ENCODE peak calls at places on chromosome 13, in six cellular contexts. V, Y, N, C, U and F are unnamed samples.
A peak's percentile ranks its signal among the peaks of the same experiment; 100 is the strongest.

GRCh38 chr13:51849145-51850101 is 4.4 kb upstream of the TMEM272 start:
- DNase-seq in Y (no peak), N (no peak), C (no peak), V (peak; percentile 31), U (no peak), F (no peak)

GRCh38 chr13:61695147-61695546 is 279.5 kb upstream of the PCDH20 start:
- DNase-seq in Y (no peak), U (no peak), V (no peak), C (no peak), N (no peak), F (no peak)

GRCh38 chr13:51797664-51798488 is 6.1 kb downstream of the DHRS12 start:
- DNase-seq in C (no peak), V (peak; percentile 44), U (no peak), N (no peak), Y (peak; percentile 59), F (peak; percentile 86)

GRCh38 chr13:51728972-51729371 is 75.0 kb downstream of the DHRS12 start:
- DNase-seq in V (no peak), Y (peak; percentile 81), C (no peak), N (no peak), U (no peak), F (no peak)

GRCh38 chr13:40116008-40116407 is 460.5 kb downstream of the COG6 start:
- DNase-seq in U (no peak), C (no peak), N (no peak), Y (peak; percentile 84), V (peak; percentile 60), F (no peak)

GRCh38 chr13:51576754-51577153 is 7.5 kb upstream of the WDFY2 start:
- DNase-seq in Y (no peak), V (no peak), C (no peak), U (no peak), N (no peak), F (no peak)

GRCh38 chr13:66074018-66074615 is 1156.0 kb downstream of the PCDH9 start:
- DNase-seq in U (no peak), C (no peak), N (no peak), Y (no peak), V (no peak), F (no peak)

GRCh38 chr13:48625396-48626076 is 28.2 kb upstream of the CYSLTR2 start:
- DNase-seq in V (no peak), Y (no peak), N (no peak), U (no peak), C (no peak), F (no peak)

GRCh38 chr13:37029617-37030016 is 29.0 kb downstream of the EXOSC8 start:
- DNase-seq in N (no peak), U (no peak), V (no peak), Y (peak; percentile 47), C (no peak), F (no peak)

GRCh38 chr13:72390909-72391308 is 336.5 kb downstream of the MZT1 start:
- DNase-seq in C (no peak), U (no peak), Y (no peak), N (no peak), V (no peak), F (no peak)

GRCh38 chr13:46577656-46578589 is 25.0 kb downstream of the LRCH1 start:
- DNase-seq in Y (no peak), N (no peak), C (no peak), U (no peak), V (no peak), F (no peak)

GRCh38 chr13:25171170-25171516 is 945 bp downstream of the AMER2 start:
- DNase-seq in N (no peak), U (no peak), Y (no peak), C (no peak), V (no peak), F (no peak)

GRCh38 chr13:105139048-105139379 is 1396.4 kb downstream of the EFNB2 start:
- DNase-seq in N (no peak), Y (no peak), V (no peak), U (no peak), C (no peak), F (no peak)

GRCh38 chr13:44734204-44734707 is 158.1 kb upstream of the TSC22D1 start:
- DNase-seq in N (peak; percentile 82), V (no peak), U (peak; percentile 72), C (no peak), Y (peak; percentile 87), F (no peak)

GRCh38 chr13:52371736-52372247 is 34.2 kb downstream of the THSD1 start:
- DNase-seq in Y (peak; percentile 71), U (no peak), N (no peak), C (no peak), V (no peak), F (no peak)

GRCh38 chr13:113823771-113824170 is 40.1 kb downstream of the GAS6 start:
- DNase-seq in U (no peak), C (no peak), V (no peak), N (no peak), Y (no peak), F (no peak)

GRCh38 chr13:46341112-46341711 is 45.8 kb downstream of the RUBCNL start:
- DNase-seq in Y (peak; percentile 68), C (no peak), U (no peak), N (no peak), V (no peak), F (no peak)

GRCh38 chr13:102033719-102034446 is 368.0 kb downstream of the FGF14 start:
- DNase-seq in Y (no peak), U (no peak), C (no peak), N (no peak), V (no peak), F (no peak)

GRCh38 chr13:38180100-38180499 is 169.6 kb upstream of the UFM1 start:
- DNase-seq in C (no peak), Y (peak; percentile 81), V (no peak), U (no peak), N (no peak), F (no peak)

DNA sequence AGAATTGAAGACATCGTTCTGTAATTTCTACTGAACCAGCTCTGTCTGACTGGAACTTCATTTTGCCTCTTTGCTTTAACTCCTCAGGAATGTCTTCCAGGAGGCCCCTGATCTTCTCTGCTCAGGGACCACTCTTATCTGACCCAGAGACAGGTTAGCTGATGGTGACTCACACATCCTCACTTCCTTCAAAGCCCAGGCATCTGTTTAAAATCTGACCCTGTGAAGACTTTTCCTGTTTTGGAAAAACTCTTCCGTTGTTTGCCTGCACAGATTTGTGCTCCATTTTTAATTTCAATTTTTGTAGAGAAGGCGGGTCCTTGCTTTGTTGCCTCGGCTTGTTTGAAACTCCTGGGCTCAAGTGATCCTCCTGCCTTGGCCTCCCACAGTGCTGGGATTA is 1.6 kb downstream of the ARL11 start:
- DNase-seq in C (no peak), U (no peak), V (no peak), Y (no peak), N (no peak), F (no peak)
- H3K4me3 ChIP-seq in C (no peak overlapping the region), U (no peak overlapping the region), V (no peak overlapping the region), Y (no peak overlapping the region), N (no peak overlapping the region), F (no peak overlapping the region)

GRCh38 chr13:28052945-28053344 is 47.4 kb downstream of the FLT3 start:
- DNase-seq in C (no peak), U (no peak), N (no peak), Y (no peak), V (no peak), F (no peak)

GRCh38 chr13:28059214-28059613 is 41.2 kb downstream of the FLT3 start:
- DNase-seq in U (peak; percentile 37), Y (peak; percentile 7), V (peak; percentile 33), N (no peak), C (no peak), F (peak; percentile 15)

GRCh38 chr13:28056426-28056825 is 44.0 kb downstream of the FLT3 start:
- DNase-seq in N (no peak), U (no peak), C (no peak), Y (no peak), V (no peak), F (no peak)

GRCh38 chr13:28055362-28055761 is 45.0 kb downstream of the FLT3 start:
- DNase-seq in V (no peak), N (no peak), C (no peak), Y (no peak), U (no peak), F (no peak)

GRCh38 chr13:28056970-28057712 is 43.2 kb downstream of the FLT3 start:
- DNase-seq in Y (no peak), C (no peak), V (no peak), N (no peak), U (no peak), F (no peak)
- TF ChIP-seq CTCF in Y (no peak), C (no peak), V (no peak), N (no peak), U (no peak), F (no peak)

GRCh38 chr13:74274946-74275345 is 140.7 kb upstream of the KLF12 start:
- DNase-seq in Y (no peak), N (no peak), U (no peak), C (no peak), V (no peak), F (no peak)
- H3K4me3 ChIP-seq in Y (no peak overlapping the region), N (no peak overlapping the region), U (no peak overlapping the region), C (no peak overlapping the region), V (no peak overlapping the region), F (no peak overlapping the region)

DNA sequence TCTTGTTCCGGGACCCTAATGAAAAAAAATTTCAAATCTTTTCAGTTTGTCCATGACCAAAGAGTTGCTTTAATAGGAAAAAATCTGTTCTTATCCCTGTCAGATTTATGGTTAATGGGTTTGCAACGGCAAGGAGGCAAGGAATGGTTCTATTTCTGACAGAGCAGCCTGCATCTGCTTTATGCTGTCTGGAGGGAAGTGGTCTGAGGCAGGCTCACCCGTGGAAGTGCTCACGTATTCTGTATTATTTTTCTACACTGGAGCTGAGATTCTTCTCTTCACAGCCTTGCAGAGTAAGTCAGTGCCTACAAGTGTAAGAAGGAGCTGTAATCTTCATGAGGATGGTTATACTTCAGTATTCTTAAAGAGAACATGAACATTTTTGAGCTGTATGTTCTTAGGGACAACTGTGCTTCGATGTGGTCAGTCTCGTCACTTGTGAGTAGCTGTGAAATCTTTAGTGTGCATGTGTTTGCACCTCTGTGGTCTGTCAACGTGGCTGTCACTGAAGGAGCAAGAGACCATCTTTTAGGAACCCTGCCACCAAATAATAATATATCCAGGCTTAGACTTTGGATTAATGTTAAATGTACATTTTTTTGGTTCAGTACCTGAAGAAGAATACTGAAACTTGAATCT is 114.3 kb downstream of the DNAJC3 start:
- DNase-seq in N (no peak), Y (no peak), U (no peak), V (no peak), C (no peak), F (no peak)
- TF ChIP-seq CTCF in N (no peak), Y (no peak), U (no peak), V (no peak), C (no peak), F (no peak)

GRCh38 chr13:106709509-106709908 is 141.6 kb upstream of the ARGLU1 start:
- DNase-seq in N (no peak), C (no peak), V (no peak), Y (no peak), U (no peak), F (no peak)

GRCh38 chr13:106714271-106714670 is 146.3 kb upstream of the ARGLU1 start:
- DNase-seq in Y (no peak), U (no peak), V (no peak), N (no peak), C (no peak), F (no peak)

GRCh38 chr13:106710267-106710666 is 142.3 kb upstream of the ARGLU1 start:
- DNase-seq in C (no peak), Y (no peak), V (no peak), U (no peak), N (no peak), F (no peak)
- H3K4me3 ChIP-seq in C (peak overlapping the region; percentile 54), Y (no peak overlapping the region), V (no peak overlapping the region), U (peak overlapping the region; percentile 45), N (peak overlapping the region; percentile 32), F (no peak overlapping the region)